ENCODE peak calls at places on chromosomes 13 and 19, in ten cellular contexts. One of them, this sample, is unnamed.

GRCh38 chr19:1575323-1576241 is 7.5 kb upstream of the MEX3D start:
- DNase-seq in hepatic stellate cell: no peak
- DNase-seq in AML-193: no peak
- DNase-seq in A172: no peak
- DNase-seq in activated naive CD4-positive, alpha-beta T cell treated with anti-CD3 and anti-CD28 coated beads for 36 hours: no peak
- DNase-seq in activated T-cell treated with anti-CD3 and anti-CD28 coated beads for 1 hour: no peak
- DNase-seq in RWPE1: no peak
- DNase-seq in NCI-H1105 treated with DMSO at 0.1 percent for 48 hours: no peak
- DNase-seq in DMS79 treated with DMSO at 0.1 percent for 48 hours: no peak
- DNase-seq in amygdala: no peak
- DNase-seq in this sample: no peak

GRCh38 chr19:56261145-56261544 is 11.4 kb upstream of the EDDM13 start:
- DNase-seq in amygdala: no peak
- DNase-seq in activated naive CD4-positive, alpha-beta T cell treated with anti-CD3 and anti-CD28 coated beads for 36 hours: no peak
- DNase-seq in DMS79 treated with DMSO at 0.1 percent for 48 hours: no peak
- DNase-seq in RWPE1: no peak
- DNase-seq in hepatic stellate cell: no peak
- DNase-seq in activated T-cell treated with anti-CD3 and anti-CD28 coated beads for 1 hour: no peak
- DNase-seq in AML-193: no peak
- DNase-seq in NCI-H1105 treated with DMSO at 0.1 percent for 48 hours: no peak
- DNase-seq in A172: peak; percentile 38
- DNase-seq in this sample: no peak

GRCh38 chr19:17496337-17496997 is 15.0 kb upstream of the PGLS start:
- DNase-seq in AML-193: peak; percentile 71
- DNase-seq in hepatic stellate cell: peak; percentile 78
- DNase-seq in NCI-H1105 treated with DMSO at 0.1 percent for 48 hours: peak; percentile 61
- DNase-seq in DMS79 treated with DMSO at 0.1 percent for 48 hours: no peak
- DNase-seq in A172: peak; percentile 69
- DNase-seq in activated T-cell treated with anti-CD3 and anti-CD28 coated beads for 1 hour: peak; percentile 78
- DNase-seq in RWPE1: peak; percentile 66
- DNase-seq in activated naive CD4-positive, alpha-beta T cell treated with anti-CD3 and anti-CD28 coated beads for 36 hours: peak; percentile 89
- DNase-seq in amygdala: peak; percentile 60
- DNase-seq in this sample: peak; percentile 78

GRCh38 chr19:674282-675151 is 1.7 kb upstream of the FSTL3 start:
- DNase-seq in AML-193: no peak
- DNase-seq in activated naive CD4-positive, alpha-beta T cell treated with anti-CD3 and anti-CD28 coated beads for 36 hours: no peak
- DNase-seq in NCI-H1105 treated with DMSO at 0.1 percent for 48 hours: no peak
- DNase-seq in DMS79 treated with DMSO at 0.1 percent for 48 hours: no peak
- DNase-seq in A172: no peak
- DNase-seq in amygdala: peak; percentile 12
- DNase-seq in RWPE1: no peak
- DNase-seq in activated T-cell treated with anti-CD3 and anti-CD28 coated beads for 1 hour: no peak
- DNase-seq in hepatic stellate cell: no peak
- DNase-seq in this sample: no peak

GRCh38 chr19:54918499-54918898 is 12.6 kb downstream of the NCR1 start:
- DNase-seq in activated naive CD4-positive, alpha-beta T cell treated with anti-CD3 and anti-CD28 coated beads for 36 hours: no peak
- DNase-seq in hepatic stellate cell: no peak
- DNase-seq in AML-193: no peak
- DNase-seq in DMS79 treated with DMSO at 0.1 percent for 48 hours: no peak
- DNase-seq in RWPE1: no peak
- DNase-seq in activated T-cell treated with anti-CD3 and anti-CD28 coated beads for 1 hour: no peak
- DNase-seq in amygdala: no peak
- DNase-seq in A172: no peak
- DNase-seq in NCI-H1105 treated with DMSO at 0.1 percent for 48 hours: no peak
- DNase-seq in this sample: no peak

GRCh38 chr19:11361037-11361770 is 6.0 kb downstream of the PLPPR2 start:
- DNase-seq in NCI-H1105 treated with DMSO at 0.1 percent for 48 hours: no peak
- DNase-seq in amygdala: no peak
- DNase-seq in hepatic stellate cell: no peak
- DNase-seq in RWPE1: no peak
- DNase-seq in AML-193: no peak
- DNase-seq in DMS79 treated with DMSO at 0.1 percent for 48 hours: no peak
- DNase-seq in activated T-cell treated with anti-CD3 and anti-CD28 coated beads for 1 hour: no peak
- DNase-seq in A172: no peak
- DNase-seq in activated naive CD4-positive, alpha-beta T cell treated with anti-CD3 and anti-CD28 coated beads for 36 hours: no peak
- DNase-seq in this sample: no peak

GRCh38 chr19:12162882-12163806 is at the start of gene ZNF136:
- DNase-seq in amygdala: peak; percentile 93
- DNase-seq in DMS79 treated with DMSO at 0.1 percent for 48 hours: peak; percentile 92
- DNase-seq in AML-193: peak; percentile 93
- DNase-seq in RWPE1: peak; percentile 98
- DNase-seq in A172: peak; percentile 95
- DNase-seq in NCI-H1105 treated with DMSO at 0.1 percent for 48 hours: peak; percentile 95
- DNase-seq in activated naive CD4-positive, alpha-beta T cell treated with anti-CD3 and anti-CD28 coated beads for 36 hours: peak; percentile 99
- DNase-seq in activated T-cell treated with anti-CD3 and anti-CD28 coated beads for 1 hour: peak; percentile 84
- DNase-seq in hepatic stellate cell: peak; percentile 99
- DNase-seq in this sample: peak; percentile 91

GRCh38 chr13:30905932-30906383 is at the start of gene MEDAG:
- DNase-seq in activated naive CD4-positive, alpha-beta T cell treated with anti-CD3 and anti-CD28 coated beads for 36 hours: no peak
- DNase-seq in AML-193: no peak
- DNase-seq in A172: no peak
- DNase-seq in NCI-H1105 treated with DMSO at 0.1 percent for 48 hours: no peak
- DNase-seq in hepatic stellate cell: peak; percentile 48
- DNase-seq in activated T-cell treated with anti-CD3 and anti-CD28 coated beads for 1 hour: no peak
- DNase-seq in amygdala: no peak
- DNase-seq in RWPE1: no peak
- DNase-seq in DMS79 treated with DMSO at 0.1 percent for 48 hours: no peak
- DNase-seq in this sample: no peak

GRCh38 chr19:1992759-1993260 is 22.7 kb downstream of the BTBD2 start:
- DNase-seq in activated T-cell treated with anti-CD3 and anti-CD28 coated beads for 1 hour: no peak
- DNase-seq in activated naive CD4-positive, alpha-beta T cell treated with anti-CD3 and anti-CD28 coated beads for 36 hours: no peak
- DNase-seq in DMS79 treated with DMSO at 0.1 percent for 48 hours: no peak
- DNase-seq in AML-193: no peak
- DNase-seq in hepatic stellate cell: no peak
- DNase-seq in RWPE1: no peak
- DNase-seq in amygdala: no peak
- DNase-seq in NCI-H1105 treated with DMSO at 0.1 percent for 48 hours: no peak
- DNase-seq in A172: no peak
- DNase-seq in this sample: no peak

GRCh38 chr13:40207110-40207478 is 459.3 kb downstream of the FOXO1 start:
- DNase-seq in RWPE1: no peak
- DNase-seq in activated naive CD4-positive, alpha-beta T cell treated with anti-CD3 and anti-CD28 coated beads for 36 hours: peak; percentile 60
- DNase-seq in A172: no peak
- DNase-seq in NCI-H1105 treated with DMSO at 0.1 percent for 48 hours: no peak
- DNase-seq in hepatic stellate cell: no peak
- DNase-seq in activated T-cell treated with anti-CD3 and anti-CD28 coated beads for 1 hour: no peak
- DNase-seq in amygdala: no peak
- DNase-seq in AML-193: no peak
- DNase-seq in DMS79 treated with DMSO at 0.1 percent for 48 hours: no peak
- DNase-seq in this sample: no peak

GRCh38 chr13:83516781-83517180 is 365.5 kb downstream of the SLITRK1 start:
- DNase-seq in activated naive CD4-positive, alpha-beta T cell treated with anti-CD3 and anti-CD28 coated beads for 36 hours: no peak
- DNase-seq in A172: no peak
- DNase-seq in DMS79 treated with DMSO at 0.1 percent for 48 hours: no peak
- DNase-seq in RWPE1: no peak
- DNase-seq in hepatic stellate cell: no peak
- DNase-seq in amygdala: no peak
- DNase-seq in AML-193: no peak
- DNase-seq in NCI-H1105 treated with DMSO at 0.1 percent for 48 hours: no peak
- DNase-seq in activated T-cell treated with anti-CD3 and anti-CD28 coated beads for 1 hour: no peak
- DNase-seq in this sample: no peak

GRCh38 chr13:112983428-112984196 is 14.6 kb downstream of the MCF2L start:
- DNase-seq in NCI-H1105 treated with DMSO at 0.1 percent for 48 hours: no peak
- DNase-seq in A172: no peak
- DNase-seq in DMS79 treated with DMSO at 0.1 percent for 48 hours: peak; percentile 79
- DNase-seq in activated naive CD4-positive, alpha-beta T cell treated with anti-CD3 and anti-CD28 coated beads for 36 hours: no peak
- DNase-seq in RWPE1: no peak
- DNase-seq in AML-193: no peak
- DNase-seq in amygdala: no peak
- DNase-seq in activated T-cell treated with anti-CD3 and anti-CD28 coated beads for 1 hour: no peak
- DNase-seq in hepatic stellate cell: no peak
- DNase-seq in this sample: no peak